ENCODE peak calls at places on chromosomes 3 and 15, in four cellular contexts. Z is T-helper 9 cell; I is fibroblast of mammary gland; J is activated T-helper 1 cell treated with anti-CD3 and anti-CD28 coated beads, Interleukin-2, amount 50 U/mL, for 16 hours. F is an unnamed sample.
A peak's percentile ranks its signal among the peaks of the same experiment; 100 is the strongest.

GRCh38 chr3:149702691-149703426 is 45.0 kb upstream of the WWTR1 start:
- DNase-seq in Z (no peak), I (peak; percentile 100), J (no peak), F (peak; percentile 84)

GRCh38 chr15:51818156-51818555 is 11.3 kb upstream of the TMOD3 start:
- DNase-seq in Z (no peak), I (peak; percentile 24), J (no peak), F (no peak)

GRCh38 chr3:31980530-31981205 is 394 bp downstream of the OSBPL10 start:
- DNase-seq in Z (no peak), I (peak; percentile 29), J (no peak), F (peak; percentile 28)

GRCh38 chr3:60391292-60391691 is 860.0 kb downstream of the FHIT start:
- DNase-seq in Z (no peak), I (no peak), J (no peak), F (no peak)

GRCh38 chr15:93997071-93997658 is 234.2 kb upstream of the MCTP2 start:
- DNase-seq in Z (no peak), I (peak; percentile 59), J (no peak), F (peak; percentile 65)

GRCh38 chr3:107962946-107963345 is 127.9 kb downstream of the CD47 start:
- DNase-seq in Z (no peak), I (peak; percentile 87), J (no peak), F (peak; percentile 65)

GRCh38 chr15:56805466-56806146 is 72.3 kb upstream of the ZNF280D start:
- DNase-seq in Z (no peak), I (peak; percentile 90), J (no peak), F (peak; percentile 91)

GRCh38 chr15:26017665-26018064 is 154.5 kb upstream of the ATP10A start:
- DNase-seq in Z (no peak), I (no peak), J (no peak), F (no peak)

GRCh38 chr3:194769020-194769643 is 83.4 kb downstream of the FAM43A start:
- DNase-seq in Z (peak; percentile 83), I (peak; percentile 93), J (peak; percentile 79), F (peak; percentile 90)

GRCh38 chr15:59247364-59247763 is 40.7 kb downstream of the LDHAL6B start:
- DNase-seq in Z (peak; percentile 10), I (peak; percentile 76), J (no peak), F (peak; percentile 87)

GRCh38 chr15:90210593-90210992 is 9.5 kb downstream of the SEMA4B start:
- DNase-seq in Z (no peak), I (no peak), J (no peak), F (no peak)

GRCh38 chr3:139540686-139541085 is 1.1 kb upstream of the RBP1 start:
- DNase-seq in Z (no peak), I (no peak), J (no peak), F (no peak)

GRCh38 chr15:33022629-33023028 is 171.9 kb downstream of the FMN1 start:
- DNase-seq in Z (no peak), I (peak; percentile 65), J (no peak), F (peak; percentile 29)

GRCh38 chr3:173371848-173372487 is 25.6 kb upstream of the NLGN1 start:
- DNase-seq in Z (no peak), I (peak; percentile 48), J (no peak), F (peak; percentile 38)

GRCh38 chr3:18812316-18812715 is 336.0 kb upstream of the KCNH8 start:
- DNase-seq in Z (no peak), I (peak; percentile 84), J (no peak), F (peak; percentile 57)

GRCh38 chr3:31968927-31969418 is 12.1 kb downstream of the OSBPL10 start:
- DNase-seq in Z (no peak), I (peak; percentile 96), J (no peak), F (peak; percentile 97)

GRCh38 chr15:83446904-83447708 is at the start of gene SH3GL3:
- DNase-seq in Z (no peak), I (peak; percentile 61), J (no peak), F (peak; percentile 52)

GRCh38 chr3:187741403-187742350 is 3.6 kb downstream of the BCL6 start:
- DNase-seq in Z (peak; percentile 70), I (peak; percentile 88), J (peak; percentile 63), F (peak; percentile 88)

GRCh38 chr15:39181901-39182300 is 399.0 kb upstream of the THBS1 start:
- DNase-seq in Z (no peak), I (peak; percentile 70), J (no peak), F (peak; percentile 36)

F was measured in fibroblast of the aortic adventitia.